ENCODE peak calls at places on chromosome 19, in seven cellular contexts. One of them, this sample, is unnamed. For H3K27me3, the result is how much of the 10 kb centered on the place peaks cover.

GRCh38 chr19:5969476-5969875 is 8.5 kb downstream of the RANBP3 start:
- DNase-seq in uterus: no peak
- DNase-seq in HCT116: no peak
- DNase-seq in neural progenitor cell: no peak
- DNase-seq in tibial artery: no peak
- DNase-seq in AG04450: no peak
- DNase-seq in astrocyte: no peak
- DNase-seq in this sample: no peak

GRCh38 chr19:45177817-45178261 is at the start of gene TRAPPC6A:
- DNase-seq in uterus: no peak
- DNase-seq in HCT116: no peak
- DNase-seq in neural progenitor cell: no peak
- DNase-seq in tibial artery: no peak
- DNase-seq in AG04450: no peak
- DNase-seq in astrocyte: peak
- DNase-seq in this sample: no peak

GRCh38 chr19:34534206-34534605 is 52.6 kb downstream of the WTIP start:
- DNase-seq in uterus: no peak
- DNase-seq in HCT116: no peak
- DNase-seq in neural progenitor cell: no peak
- DNase-seq in tibial artery: no peak
- DNase-seq in AG04450: no peak
- DNase-seq in astrocyte: no peak
- DNase-seq in this sample: no peak

GRCh38 chr19:17926044-17926443 is 6.8 kb upstream of the CCDC124 start:
- DNase-seq in uterus: no peak
- DNase-seq in HCT116: no peak
- DNase-seq in neural progenitor cell: no peak
- DNase-seq in tibial artery: no peak
- DNase-seq in AG04450: no peak
- DNase-seq in astrocyte: no peak
- DNase-seq in this sample: no peak

GRCh38 chr19:15897026-15897737 is 692 bp downstream of the CYP4F2 start:
- DNase-seq in uterus: no peak
- DNase-seq in HCT116: no peak
- DNase-seq in neural progenitor cell: no peak
- DNase-seq in tibial artery: no peak
- DNase-seq in AG04450: no peak
- DNase-seq in astrocyte: no peak
- DNase-seq in this sample: no peak

GRCh38 chr19:45940515-45940805 is 25.9 kb upstream of the NANOS2 start:
- DNase-seq in uterus: no peak
- DNase-seq in HCT116: no peak
- DNase-seq in neural progenitor cell: no peak
- DNase-seq in tibial artery: no peak
- DNase-seq in AG04450: no peak
- DNase-seq in astrocyte: no peak
- DNase-seq in this sample: no peak

GRCh38 chr19:33407140-33407551 is 33.6 kb downstream of the CEBPG start:
- DNase-seq in uterus: no peak
- DNase-seq in HCT116: no peak
- DNase-seq in neural progenitor cell: no peak
- DNase-seq in tibial artery: no peak
- DNase-seq in AG04450: no peak
- DNase-seq in astrocyte: no peak
- DNase-seq in this sample: peak

GRCh38 chr19:37551123-37551993 is 43.2 kb downstream of the ZNF571 start:
- DNase-seq in uterus: no peak
- DNase-seq in HCT116: no peak
- DNase-seq in neural progenitor cell: no peak
- DNase-seq in tibial artery: no peak
- DNase-seq in AG04450: peak
- DNase-seq in astrocyte: peak
- DNase-seq in this sample: no peak

GRCh38 chr19:18167975-18168645 is 5.5 kb upstream of the IFI30 start:
- DNase-seq in uterus: no peak
- DNase-seq in HCT116: no peak
- DNase-seq in neural progenitor cell: peak
- DNase-seq in tibial artery: no peak
- DNase-seq in AG04450: no peak
- DNase-seq in astrocyte: no peak
- DNase-seq in this sample: no peak

GRCh38 chr19:16205205-16206045 is 7.7 kb downstream of the AP1M1 start:
- DNase-seq in uterus: no peak
- DNase-seq in HCT116: no peak
- DNase-seq in neural progenitor cell: no peak
- DNase-seq in tibial artery: peak
- DNase-seq in AG04450: no peak
- DNase-seq in astrocyte: no peak
- DNase-seq in this sample: no peak

GRCh38 chr19:18434411-18435184 is 3.3 kb downstream of the ISYNA1 start:
- DNase-seq in uterus: peak
- DNase-seq in HCT116: no peak
- DNase-seq in neural progenitor cell: no peak
- DNase-seq in tibial artery: no peak
- DNase-seq in AG04450: no peak
- DNase-seq in astrocyte: no peak
- DNase-seq in this sample: no peak

GRCh38 chr19:56720281-56720680 is 48.7 kb upstream of the ZNF835 start:
- DNase-seq in uterus: peak
- DNase-seq in HCT116: no peak
- DNase-seq in neural progenitor cell: no peak
- DNase-seq in tibial artery: no peak
- DNase-seq in AG04450: no peak
- DNase-seq in astrocyte: no peak
- DNase-seq in this sample: no peak

GRCh38 chr19:44741258-44741731 is 7.2 kb upstream of the BCL3 start:
- DNase-seq in uterus: no peak
- DNase-seq in HCT116: peak
- DNase-seq in neural progenitor cell: no peak
- DNase-seq in tibial artery: no peak
- DNase-seq in AG04450: no peak
- DNase-seq in astrocyte: no peak
- DNase-seq in this sample: peak

GRCh38 chr19:44552324-44552723 is 22.8 kb upstream of the CEACAM20 start:
- DNase-seq in uterus: no peak
- DNase-seq in HCT116: peak
- DNase-seq in neural progenitor cell: peak
- DNase-seq in tibial artery: no peak
- DNase-seq in AG04450: no peak
- DNase-seq in astrocyte: no peak
- DNase-seq in this sample: no peak

GRCh38 chr19:34173145-34173956 is 1.0 kb downstream of the LSM14A start:
- DNase-seq in uterus: peak
- DNase-seq in HCT116: no peak
- DNase-seq in neural progenitor cell: peak
- DNase-seq in tibial artery: no peak
- DNase-seq in AG04450: no peak
- DNase-seq in astrocyte: peak
- DNase-seq in this sample: no peak

GRCh38 chr19:33403973-33404304 is 30.4 kb downstream of the CEBPG start:
- DNase-seq in uterus: peak
- DNase-seq in HCT116: no peak
- DNase-seq in neural progenitor cell: no peak
- DNase-seq in tibial artery: no peak
- DNase-seq in AG04450: no peak
- DNase-seq in astrocyte: no peak
- DNase-seq in this sample: no peak

GRCh38 chr19:18101268-18101667 is 3.7 kb downstream of the MAST3 start:
- DNase-seq in uterus: no peak
- DNase-seq in HCT116: no peak
- DNase-seq in neural progenitor cell: no peak
- DNase-seq in tibial artery: no peak
- DNase-seq in AG04450: no peak
- DNase-seq in astrocyte: no peak
- DNase-seq in this sample: no peak

GRCh38 chr19:14375055-14375581 is 6.1 kb upstream of the ADGRE5 start:
- DNase-seq in uterus: peak
- DNase-seq in HCT116: no peak
- DNase-seq in neural progenitor cell: no peak
- DNase-seq in tibial artery: no peak
- DNase-seq in AG04450: no peak
- DNase-seq in astrocyte: no peak
- DNase-seq in this sample: no peak

GRCh38 chr19:1717200-1717969 is 35.9 kb upstream of the ONECUT3 start:
- DNase-seq in uterus: no peak
- DNase-seq in HCT116: no peak
- DNase-seq in neural progenitor cell: no peak
- DNase-seq in tibial artery: no peak
- DNase-seq in AG04450: no peak
- DNase-seq in astrocyte: no peak
- DNase-seq in this sample: no peak

GRCh38 chr19:1717970-1718264 is 35.4 kb upstream of the ONECUT3 start:
- DNase-seq in uterus: no peak
- DNase-seq in HCT116: no peak
- DNase-seq in neural progenitor cell: no peak
- DNase-seq in tibial artery: no peak
- DNase-seq in AG04450: no peak
- DNase-seq in astrocyte: no peak
- DNase-seq in this sample: no peak

GRCh38 chr19:1718382-1719315 is 34.7 kb upstream of the ONECUT3 start:
- DNase-seq in uterus: no peak
- DNase-seq in HCT116: no peak
- DNase-seq in neural progenitor cell: peak
- DNase-seq in tibial artery: no peak
- DNase-seq in AG04450: no peak
- DNase-seq in astrocyte: no peak
- DNase-seq in this sample: no peak

GRCh38 chr19:1713170-1713569 is 40.1 kb upstream of the ONECUT3 start:
- DNase-seq in uterus: no peak
- DNase-seq in HCT116: no peak
- DNase-seq in neural progenitor cell: no peak
- DNase-seq in tibial artery: no peak
- DNase-seq in AG04450: no peak
- DNase-seq in astrocyte: no peak
- DNase-seq in this sample: no peak

GRCh38 chr19:1715540-1715939 is 37.8 kb upstream of the ONECUT3 start:
- DNase-seq in uterus: no peak
- DNase-seq in HCT116: no peak
- DNase-seq in neural progenitor cell: no peak
- DNase-seq in tibial artery: no peak
- DNase-seq in AG04450: no peak
- DNase-seq in astrocyte: no peak
- DNase-seq in this sample: no peak
- H3K27me3 ChIP-seq in uterus: under half
- H3K27me3 ChIP-seq in HCT116: under half
- H3K27me3 ChIP-seq in neural progenitor cell: half or more
- H3K27me3 ChIP-seq in tibial artery: under half
- H3K27me3 ChIP-seq in AG04450: under half
- H3K27me3 ChIP-seq in astrocyte: under half
- H3K27me3 ChIP-seq in this sample: under half

DNA sequence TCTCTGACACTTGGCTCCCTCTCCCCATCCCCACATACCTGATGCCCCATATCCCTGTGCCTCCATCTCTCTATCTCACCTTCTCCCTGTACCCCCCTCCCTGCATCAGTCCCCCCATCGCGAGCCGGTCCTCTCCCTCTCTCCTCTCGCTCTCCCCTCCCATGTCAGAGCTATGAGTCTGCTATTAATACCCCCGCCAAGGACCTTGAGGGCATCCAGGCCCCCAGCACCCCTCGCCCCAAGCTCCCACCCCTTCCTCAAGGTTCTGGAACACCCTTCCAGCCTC is 1.6 kb downstream of the GRIN2D start:
- DNase-seq in uterus: no peak
- DNase-seq in HCT116: no peak
- DNase-seq in neural progenitor cell: no peak
- DNase-seq in tibial artery: no peak
- DNase-seq in AG04450: no peak
- DNase-seq in astrocyte: no peak
- DNase-seq in this sample: no peak
- H3K4me3 ChIP-seq in uterus: no peak
- H3K4me3 ChIP-seq in HCT116: no peak
- H3K4me3 ChIP-seq in neural progenitor cell: no peak
- H3K4me3 ChIP-seq in tibial artery: no peak
- H3K4me3 ChIP-seq in AG04450: no peak
- H3K4me3 ChIP-seq in astrocyte: no peak
- H3K4me3 ChIP-seq in this sample: no peak

GRCh38 chr19:31960474-31960873 is 384.9 kb upstream of the ZNF507 start:
- DNase-seq in uterus: no peak
- DNase-seq in HCT116: no peak
- DNase-seq in neural progenitor cell: no peak
- DNase-seq in tibial artery: no peak
- DNase-seq in AG04450: no peak
- DNase-seq in astrocyte: no peak
- DNase-seq in this sample: no peak

GRCh38 chr19:31969110-31969509 is 376.3 kb upstream of the ZNF507 start:
- DNase-seq in uterus: no peak
- DNase-seq in HCT116: no peak
- DNase-seq in neural progenitor cell: no peak
- DNase-seq in tibial artery: no peak
- DNase-seq in AG04450: no peak
- DNase-seq in astrocyte: no peak
- DNase-seq in this sample: no peak

GRCh38 chr19:31962565-31962996 is 382.8 kb upstream of the ZNF507 start:
- DNase-seq in uterus: peak
- DNase-seq in HCT116: no peak
- DNase-seq in neural progenitor cell: no peak
- DNase-seq in tibial artery: no peak
- DNase-seq in AG04450: no peak
- DNase-seq in astrocyte: peak
- DNase-seq in this sample: no peak

DNA sequence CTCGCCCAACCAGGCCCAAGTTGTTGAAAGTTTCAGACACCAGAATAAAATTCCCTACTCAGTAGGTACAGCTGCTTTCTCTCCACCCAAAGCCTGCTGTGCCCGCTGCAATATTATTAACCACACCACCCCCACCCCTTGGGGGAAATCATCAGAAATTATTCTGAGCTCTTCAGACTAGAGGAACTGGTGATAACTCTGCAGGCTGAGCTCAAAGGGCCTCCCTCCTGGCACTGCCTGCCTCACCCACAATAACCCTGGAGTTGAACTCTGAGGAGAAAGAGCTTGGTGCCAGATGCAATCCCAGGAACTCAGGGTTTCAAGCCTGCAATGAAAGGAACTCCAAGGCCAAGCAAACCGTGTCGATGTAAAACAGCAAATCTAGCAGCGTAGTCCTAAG is 381.7 kb upstream of the ZNF507 start:
- DNase-seq in uterus: no peak
- DNase-seq in HCT116: no peak
- DNase-seq in neural progenitor cell: no peak
- DNase-seq in tibial artery: no peak
- DNase-seq in AG04450: no peak
- DNase-seq in astrocyte: no peak
- DNase-seq in this sample: no peak
- H3K27me3 ChIP-seq in uterus: under half
- H3K27me3 ChIP-seq in HCT116: under half
- H3K27me3 ChIP-seq in neural progenitor cell: under half
- H3K27me3 ChIP-seq in tibial artery: under half
- H3K27me3 ChIP-seq in AG04450: under half
- H3K27me3 ChIP-seq in astrocyte: under half
- H3K27me3 ChIP-seq in this sample: under half

DNA sequence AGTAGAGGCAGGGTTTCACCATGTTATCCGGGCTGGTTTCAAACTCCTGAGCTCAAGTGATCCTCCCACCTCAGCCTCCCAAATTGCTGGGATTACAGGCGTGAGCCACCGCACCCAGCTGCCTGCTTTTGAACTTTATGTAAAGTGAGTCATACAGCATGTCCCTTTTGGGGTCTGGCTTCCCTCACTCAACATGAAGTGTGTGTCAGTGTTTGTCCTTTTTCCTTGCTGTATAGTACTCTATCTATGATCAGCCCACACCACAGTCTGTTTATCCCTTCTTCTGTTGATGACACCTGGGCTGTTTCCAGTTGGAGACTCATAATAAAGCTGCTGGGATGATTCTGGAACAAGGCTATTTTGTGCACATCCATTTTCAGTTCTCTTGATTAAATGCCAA is 2.1 kb downstream of the SPIB start:
- DNase-seq in uterus: no peak
- DNase-seq in HCT116: no peak
- DNase-seq in neural progenitor cell: no peak
- DNase-seq in tibial artery: no peak
- DNase-seq in AG04450: no peak
- DNase-seq in astrocyte: no peak
- DNase-seq in this sample: no peak
- H3K4me3 ChIP-seq in uterus: no peak
- H3K4me3 ChIP-seq in HCT116: no peak
- H3K4me3 ChIP-seq in neural progenitor cell: no peak
- H3K4me3 ChIP-seq in tibial artery: no peak
- H3K4me3 ChIP-seq in AG04450: no peak
- H3K4me3 ChIP-seq in astrocyte: no peak
- H3K4me3 ChIP-seq in this sample: no peak

This sample was measured in RWPE2.